ENCODE peak calls at places on chromosome 7, in ten cellular contexts. N is breast epithelium, U is sigmoid colon, I is GM12878, D is endothelial cell of umbilical vein, O is SK-N-SH, G is Panc1, Q is HepG2, F is HCT116, Y is spleen. L is an unnamed sample. For H3K27me3, the result is how much of the 10 kb centered on the place peaks cover.

GRCh38 chr7:78139335-78139734 is 340.8 kb downstream of the PHTF2 start:
- DNase-seq in D (no peak), O (peak), U (no peak), N (no peak), Y (no peak), I (no peak), G (no peak), F (no peak), Q (no peak), L (no peak)

GRCh38 chr7:75660566-75661215 is 78.0 kb downstream of the HIP1 start:
- DNase-seq in U (no peak), G (no peak), Y (peak), N (no peak), D (no peak), O (no peak), I (no peak), Q (peak), F (no peak), L (no peak)

GRCh38 chr7:70457477-70458194 is 674.3 kb upstream of the GALNT17 start:
- DNase-seq in Q (no peak), Y (no peak), G (no peak), I (no peak), N (no peak), D (no peak), U (no peak), O (no peak), F (no peak), L (no peak)

GRCh38 chr7:73521636-73522080 is 435 bp downstream of the BAZ1B start:
- DNase-seq in N (peak), U (no peak), D (no peak), F (no peak), G (no peak), O (peak), Y (no peak), I (no peak), Q (peak), L (peak)

GRCh38 chr7:20201380-20201779 is 15.8 kb downstream of the MACC1 start:
- DNase-seq in Q (no peak), O (no peak), G (no peak), Y (peak), I (no peak), F (no peak), N (no peak), U (no peak), D (no peak), L (no peak)

GRCh38 chr7:112997831-112998230 is 88.8 kb downstream of the GPR85 start:
- DNase-seq in G (no peak), N (no peak), U (no peak), Y (no peak), D (no peak), F (no peak), I (no peak), O (no peak), Q (peak), L (no peak)

GRCh38 chr7:16644157-16644556 is 1.4 kb downstream of the ANKMY2 start:
- DNase-seq in U (no peak), O (no peak), Q (no peak), F (no peak), I (no peak), D (no peak), N (no peak), Y (no peak), G (no peak), L (no peak)

GRCh38 chr7:26117142-26117807 is 34.7 kb upstream of the NFE2L3 start:
- DNase-seq in Y (no peak), U (no peak), Q (peak), I (no peak), N (no peak), D (no peak), F (no peak), O (peak), G (no peak), L (no peak)

GRCh38 chr7:106071999-106072714 is 40.0 kb downstream of the SYPL1 start:
- DNase-seq in O (peak), G (no peak), Y (no peak), F (no peak), N (no peak), U (no peak), I (no peak), D (peak), Q (peak), L (peak)

GRCh38 chr7:81684513-81685262 is 85.2 kb downstream of the HGF start:
- DNase-seq in F (peak), O (peak), Q (peak), U (peak), D (peak), G (peak), N (peak), Y (peak), I (peak), L (peak)

GRCh38 chr7:37247881-37248280 is 200.8 kb downstream of the ELMO1 start:
- DNase-seq in G (no peak), I (no peak), F (no peak), D (peak), Q (no peak), Y (no peak), N (no peak), U (no peak), O (no peak), L (no peak)

GRCh38 chr7:91957236-91957635 is 16.6 kb downstream of the AKAP9 start:
- DNase-seq in U (no peak), Y (no peak), D (no peak), N (no peak), G (no peak), I (no peak), O (no peak), F (no peak), Q (no peak), L (no peak)

GRCh38 chr7:128194533-128195282 is 46.4 kb upstream of the LEP start:
- DNase-seq in I (no peak), Y (no peak), F (no peak), O (peak), G (no peak), U (peak), Q (no peak), N (no peak), D (no peak), L (no peak)

GRCh38 chr7:46139079-46139478 is 218.0 kb upstream of the IGFBP3 start:
- DNase-seq in O (no peak), N (no peak), U (no peak), Q (no peak), F (no peak), G (no peak), I (peak), Y (no peak), D (no peak), L (no peak)

GRCh38 chr7:126589068-126589684 is 663.6 kb downstream of the GRM8 start:
- DNase-seq in Q (no peak), D (no peak), G (no peak), F (no peak), Y (no peak), I (no peak), N (no peak), O (no peak), U (no peak), L (no peak)

GRCh38 chr7:39353615-39354376 is 212.4 kb upstream of the YAE1 start:
- DNase-seq in Y (no peak), U (peak), D (peak), N (no peak), O (peak), Q (no peak), I (no peak), G (no peak), F (no peak), L (peak)

GRCh38 chr7:38171558-38172403 is 6.3 kb upstream of the STARD3NL start:
- DNase-seq in N (no peak), F (no peak), D (no peak), Y (no peak), U (no peak), Q (no peak), I (peak), O (no peak), G (no peak), L (no peak)

GRCh38 chr7:44854644-44855364 is 6.9 kb upstream of the H2AZ2 start:
- DNase-seq in O (no peak), Q (no peak), G (no peak), N (no peak), D (no peak), I (no peak), U (no peak), Y (no peak), F (no peak), L (no peak)

GRCh38 chr7:14936530-14936929 is 34.0 kb upstream of the DGKB start:
- DNase-seq in U (peak), N (no peak), I (no peak), G (no peak), Q (no peak), F (no peak), O (no peak), Y (no peak), D (peak), L (no peak)

GRCh38 chr7:92293887-92294616 is 48.3 kb downstream of the ANKIB1 start:
- DNase-seq in U (no peak), G (no peak), Q (no peak), Y (no peak), O (no peak), D (no peak), F (no peak), N (no peak), I (no peak), L (no peak)

GRCh38 chr7:96667026-96667425 is 42.6 kb downstream of the SEM1 start:
- DNase-seq in Y (no peak), Q (no peak), I (no peak), G (no peak), O (no peak), D (no peak), N (no peak), F (no peak), U (no peak), L (no peak)

GRCh38 chr7:156456503-156457115 is 184.0 kb upstream of the RNF32 start:
- DNase-seq in G (no peak), D (no peak), I (no peak), O (no peak), F (no peak), N (no peak), Q (peak), Y (peak), U (no peak), L (no peak)

GRCh38 chr7:124667312-124667711 is 98.3 kb downstream of the GPR37 start:
- DNase-seq in I (no peak), O (no peak), Y (no peak), G (no peak), F (no peak), N (no peak), D (no peak), Q (no peak), U (no peak), L (no peak)

GRCh38 chr7:131893627-131894345 is 337.4 kb upstream of the PODXL start:
- DNase-seq in G (no peak), N (no peak), U (no peak), D (no peak), F (no peak), O (no peak), Y (no peak), I (no peak), Q (no peak), L (no peak)

GRCh38 chr7:149240637-149241036 is 1.2 kb downstream of the ZNF212 start:
- DNase-seq in D (no peak), U (no peak), O (no peak), Q (no peak), N (no peak), I (no peak), Y (no peak), F (no peak), G (no peak), L (no peak)

GRCh38 chr7:149238051-149238450 is 1.4 kb upstream of the ZNF212 start:
- DNase-seq in I (no peak), G (no peak), O (no peak), F (no peak), D (no peak), U (no peak), Y (no peak), Q (no peak), N (no peak), L (no peak)

GRCh38 chr7:149237502-149237901 is 1.9 kb upstream of the ZNF212 start:
- DNase-seq in U (no peak), Y (no peak), G (no peak), F (no peak), O (peak), I (no peak), D (no peak), N (no peak), Q (no peak), L (no peak)

GRCh38 chr7:149241695-149242094 is 2.2 kb downstream of the ZNF212 start:
- DNase-seq in N (no peak), D (no peak), Y (no peak), O (no peak), I (no peak), U (no peak), Q (no peak), G (no peak), F (no peak), L (no peak)

DNA sequence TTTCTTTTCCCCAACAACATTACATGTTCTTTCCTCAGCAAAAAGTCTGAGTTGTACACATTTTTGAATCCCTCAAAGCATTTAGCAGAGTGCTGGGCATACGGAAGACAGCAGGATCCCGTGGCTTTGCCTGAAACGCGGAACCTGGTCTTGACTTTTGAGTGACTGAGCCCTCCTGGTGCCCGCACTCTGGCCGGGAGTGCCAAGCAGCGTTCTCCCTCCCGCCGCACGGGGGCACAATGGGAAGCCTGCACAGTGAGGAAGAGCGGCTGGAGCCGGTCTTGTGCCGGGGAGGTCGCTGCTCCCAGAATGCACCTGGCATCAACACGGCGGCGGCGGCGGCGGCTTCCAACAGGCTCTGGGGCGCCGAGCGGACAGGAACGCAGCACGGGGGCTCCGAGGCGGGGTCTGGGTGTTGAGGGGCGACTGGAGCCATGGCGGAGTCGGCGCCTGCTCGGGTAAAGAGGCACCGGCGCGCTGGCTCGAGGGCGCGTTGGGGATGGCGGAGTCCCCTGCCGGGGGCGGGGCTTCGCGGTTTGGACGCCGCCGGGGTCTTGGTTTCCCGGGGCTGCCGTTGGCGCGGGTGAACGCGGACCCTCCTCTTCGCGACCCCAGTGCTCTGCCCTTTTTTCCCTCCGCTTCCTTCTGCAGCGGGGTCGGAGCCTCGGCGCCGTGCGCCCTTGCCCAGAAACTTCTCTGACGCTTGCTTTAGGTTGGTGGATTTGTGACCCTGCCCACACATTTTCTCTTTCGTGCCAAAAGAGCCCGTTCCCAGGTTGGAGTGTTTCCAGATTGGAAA is at the start of gene ZNF212:
- DNase-seq in D (peak), G (peak), O (peak), F (peak), Q (peak), U (peak), N (peak), I (peak), Y (peak), L (peak)
- TF ChIP-seq POLR2AphosphoS5 in D (peak), G (peak), O (peak), F (peak), Q (peak), U (peak), N (peak), I (peak), Y (peak), L (peak)

DNA sequence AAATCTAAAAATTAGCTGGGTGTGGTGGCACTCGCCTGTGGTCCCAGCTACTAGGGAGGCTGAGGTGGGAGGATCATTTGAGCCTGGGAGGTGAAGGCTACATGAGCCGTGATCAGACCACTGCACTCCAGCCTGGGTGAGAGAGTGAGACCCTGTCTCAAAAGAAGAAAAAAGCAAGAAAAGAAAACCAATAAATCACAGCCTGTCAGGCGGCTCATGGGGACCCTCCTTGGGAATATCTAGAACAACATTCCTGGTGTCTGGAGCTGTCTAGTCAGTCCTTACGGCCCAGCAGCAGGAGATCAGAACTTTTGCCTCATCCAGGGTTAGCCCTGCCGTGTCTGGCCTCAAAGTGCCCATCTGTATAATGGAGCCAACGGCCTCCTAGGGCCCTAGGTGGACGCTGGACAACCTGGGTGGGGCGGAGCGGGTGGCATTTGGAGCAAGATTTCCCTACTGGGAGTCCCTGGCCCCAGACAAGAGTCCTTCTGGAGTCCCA is 130.7 kb upstream of the TNRC18 start:
- DNase-seq in I (no peak), N (no peak), U (no peak), Y (no peak), Q (no peak), D (no peak), G (no peak), O (no peak), F (no peak), L (no peak)
- H3K4me3 ChIP-seq in I (peak), N (no peak), U (peak), Y (no peak), Q (peak), D (no peak), G (no peak), O (no peak), F (peak), L (no peak)

GRCh38 chr7:95391761-95392160 is 4.4 kb downstream of the PON3 start:
- DNase-seq in U (no peak), F (no peak), Q (no peak), I (no peak), D (no peak), O (no peak), Y (no peak), N (no peak), G (no peak), L (no peak)

GRCh38 chr7:95395755-95396135 is 430 bp downstream of the PON3 start:
- DNase-seq in U (no peak), F (no peak), O (no peak), I (no peak), G (peak), D (no peak), Y (no peak), Q (peak), N (no peak), L (no peak)

GRCh38 chr7:95396136-95397032 is at the start of gene PON3:
- DNase-seq in D (peak), I (no peak), O (no peak), Q (peak), Y (peak), G (peak), F (peak), U (peak), N (peak), L (peak)

GRCh38 chr7:95397381-95397780 is 1.2 kb upstream of the PON3 start:
- DNase-seq in G (no peak), I (no peak), Y (no peak), N (no peak), F (no peak), Q (no peak), U (no peak), D (no peak), O (no peak), L (no peak)

GRCh38 chr7:95394370-95394769 is 1.8 kb downstream of the PON3 start:
- DNase-seq in Q (no peak), I (no peak), Y (no peak), G (no peak), D (no peak), U (no peak), O (no peak), N (no peak), F (no peak), L (no peak)
- H3K27me3 ChIP-seq in Q (under half), I (under half), Y (under half), G (under half), D (under half), U (under half), O (under half), N (under half), F (under half), L (under half)

DNA sequence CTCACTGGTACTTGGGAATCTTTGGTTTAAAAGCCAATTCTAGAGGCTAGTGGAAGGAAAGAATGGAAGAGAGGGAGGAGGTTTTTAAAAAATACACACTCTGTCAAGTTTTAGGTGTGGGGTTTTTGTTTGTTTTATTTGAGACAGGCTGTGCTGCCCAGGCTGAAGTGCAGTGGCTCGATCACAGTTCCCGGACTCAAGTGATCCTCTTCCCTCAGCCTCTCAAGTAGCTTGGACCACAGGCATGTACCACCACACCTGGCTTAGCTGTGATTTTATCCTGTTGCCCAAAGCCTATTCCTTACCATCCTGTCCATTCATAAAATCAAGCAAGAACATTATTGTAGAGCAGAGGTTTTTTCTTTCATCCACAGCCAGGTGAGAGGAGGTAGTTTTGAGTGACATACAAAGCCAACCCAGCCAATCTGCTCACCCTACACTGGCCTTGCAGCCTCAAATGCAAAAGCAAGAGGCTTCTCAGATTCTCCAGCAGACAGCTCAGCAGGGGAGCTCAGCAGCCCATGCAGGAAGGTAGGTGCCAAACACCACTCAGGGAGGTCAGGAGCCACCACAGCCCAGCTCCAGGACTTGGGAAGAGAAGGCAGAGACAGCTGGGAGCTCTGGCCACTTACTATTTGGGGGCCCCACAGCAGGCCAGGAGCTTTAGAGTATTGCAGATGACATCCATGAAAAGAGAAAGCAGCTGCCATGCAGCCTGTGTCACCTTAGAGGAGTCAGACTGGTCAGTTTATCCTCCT is 65.8 kb downstream of the TMEM209 start:
- DNase-seq in O (no peak), Q (no peak), G (no peak), D (no peak), N (no peak), U (no peak), Y (no peak), F (no peak), I (no peak), L (no peak)
- TF ChIP-seq POLR2AphosphoS5 in O (no peak), Q (no peak), G (no peak), D (no peak), N (no peak), U (no peak), Y (no peak), F (no peak), I (no peak), L (no peak)

GRCh38 chr7:159125944-159126248 is 18.8 kb downstream of the VIPR2 start:
- DNase-seq in U (peak), D (no peak), O (no peak), Q (peak), G (no peak), F (no peak), N (no peak), Y (no peak), I (no peak), L (peak)

GRCh38 chr7:159126496-159127345 is 17.9 kb downstream of the VIPR2 start:
- DNase-seq in Q (no peak), D (no peak), I (no peak), N (no peak), Y (peak), F (no peak), U (peak), O (no peak), G (no peak), L (peak)

GRCh38 chr7:159128767-159129166 is 15.9 kb downstream of the VIPR2 start:
- DNase-seq in U (peak), F (no peak), D (no peak), O (no peak), Q (no peak), I (no peak), G (no peak), N (no peak), Y (peak), L (peak)

GRCh38 chr7:159130199-159130775 is 14.4 kb downstream of the VIPR2 start:
- DNase-seq in I (no peak), F (no peak), G (no peak), U (no peak), N (no peak), Y (peak), Q (no peak), D (no peak), O (no peak), L (no peak)

GRCh38 chr7:159127691-159128642 is 16.7 kb downstream of the VIPR2 start:
- DNase-seq in N (no peak), O (no peak), U (peak), I (no peak), Y (peak), F (no peak), Q (no peak), D (no peak), G (no peak), L (peak)
- H3K4me3 ChIP-seq in N (no peak), O (no peak), U (no peak), I (no peak), Y (no peak), F (no peak), Q (no peak), D (no peak), G (no peak), L (no peak)

GRCh38 chr7:7978860-7979259 is 10.3 kb downstream of the GLCCI1 start:
- DNase-seq in Q (no peak), I (no peak), Y (no peak), G (no peak), O (no peak), N (no peak), D (peak), F (no peak), U (no peak), L (no peak)
- H3K27me3 ChIP-seq in Q (under half), I (under half), Y (under half), G (under half), O (under half), N (under half), D (under half), F (under half), U (under half), L (under half)

L was measured in stomach.